ENCODE peak calls at places on chromosome 7, in five cellular contexts. M, H, T, B and P are unnamed samples.

GRCh38 chr7:73738220-73738611 is 386 bp downstream of the ABHD11 start:
- DNase-seq in M (peak), B (peak), T (peak), H (no peak), P (no peak)

GRCh38 chr7:11428877-11429617 is 403.0 kb downstream of the THSD7A start:
- DNase-seq in T (no peak), H (no peak), B (no peak), M (no peak), P (no peak)

GRCh38 chr7:16357921-16358320 is 63.4 kb downstream of the CRPPA start:
- DNase-seq in B (no peak), T (no peak), M (no peak), H (no peak), P (no peak)

GRCh38 chr7:26423436-26423835 is 131.8 kb downstream of the SNX10 start:
- DNase-seq in T (no peak), B (no peak), H (no peak), M (no peak), P (no peak)

GRCh38 chr7:47581821-47582747 is at the start of gene TNS3:
- DNase-seq in B (no peak), M (peak), H (no peak), T (no peak), P (no peak)

GRCh38 chr7:100017300-100017699 is 1.9 kb downstream of the ZKSCAN1 start:
- DNase-seq in M (no peak), T (no peak), B (no peak), H (no peak), P (no peak)

GRCh38 chr7:28731092-28731491 is 227.0 kb downstream of the TRIL start:
- DNase-seq in B (no peak), H (no peak), T (no peak), M (no peak), P (no peak)

GRCh38 chr7:117385340-117386124 is 41.8 kb downstream of the ASZ1 start:
- DNase-seq in M (no peak), H (no peak), B (peak), T (peak), P (peak)

GRCh38 chr7:2862831-2863361 is 18.8 kb upstream of the GNA12 start:
- DNase-seq in H (no peak), B (peak), T (no peak), M (no peak), P (no peak)

GRCh38 chr7:38872202-38872601 is 36.8 kb downstream of the VPS41 start:
- DNase-seq in T (no peak), B (no peak), H (no peak), M (no peak), P (no peak)

GRCh38 chr7:64890761-64891666 is 12.1 kb upstream of the ZNF273 start:
- DNase-seq in M (no peak), H (no peak), B (no peak), T (no peak), P (no peak)

GRCh38 chr7:87475359-87476178 is at the start of gene ABCB4:
- DNase-seq in B (no peak), H (no peak), T (no peak), M (peak), P (no peak)